ENCODE peak calls at places on chromosome 6, in six cellular contexts. Q, X, O, P, K and F are unnamed samples.

GRCh38 chr6:88166901-88167624 is 916 bp upstream of the CNR1 start:
- DNase-seq in Q (no peak), X (no peak), O (peak), P (peak), K (no peak), F (peak)

GRCh38 chr6:144343736-144344428 is 58.7 kb downstream of the UTRN start:
- DNase-seq in Q (peak), X (peak), O (no peak), P (no peak), K (no peak), F (no peak)

GRCh38 chr6:131754715-131755567 is 44.1 kb upstream of the CTAGE9 start:
- DNase-seq in Q (no peak), X (peak), O (no peak), P (no peak), K (no peak), F (no peak)

GRCh38 chr6:25023781-25024180 is 88.0 kb upstream of the RIPOR2 start:
- DNase-seq in Q (no peak), X (no peak), O (no peak), P (no peak), K (no peak), F (no peak)

GRCh38 chr6:136893187-136893586 is 28.9 kb upstream of the SLC35D3 start:
- DNase-seq in Q (no peak), X (no peak), O (no peak), P (no peak), K (no peak), F (no peak)

GRCh38 chr6:160737934-160738333 is 35.9 kb downstream of the PLG start:
- DNase-seq in Q (no peak), X (no peak), O (no peak), P (no peak), K (no peak), F (no peak)

GRCh38 chr6:90107721-90108364 is 188.8 kb downstream of the BACH2 start:
- DNase-seq in Q (no peak), X (no peak), O (peak), P (no peak), K (no peak), F (no peak)

GRCh38 chr6:57141451-57142177 is 30.5 kb upstream of the BAG2 start:
- DNase-seq in Q (no peak), X (no peak), O (no peak), P (no peak), K (no peak), F (no peak)

GRCh38 chr6:125611573-125612399 is 137.6 kb upstream of the HEY2 start:
- DNase-seq in Q (no peak), X (peak), O (peak), P (no peak), K (no peak), F (no peak)

GRCh38 chr6:13702809-13703302 is 8.8 kb downstream of the RANBP9 start:
- DNase-seq in Q (no peak), X (no peak), O (no peak), P (no peak), K (no peak), F (no peak)

GRCh38 chr6:165986647-165987482 is 180.8 kb downstream of the TBXT start:
- DNase-seq in Q (no peak), X (no peak), O (peak), P (peak), K (no peak), F (no peak)

GRCh38 chr6:14897836-14898235 is 348.0 kb upstream of the JARID2 start:
- DNase-seq in Q (no peak), X (no peak), O (no peak), P (no peak), K (no peak), F (no peak)

GRCh38 chr6:13431861-13432465 is 55.4 kb downstream of the GFOD1 start:
- DNase-seq in Q (peak), X (no peak), O (no peak), P (no peak), K (no peak), F (no peak)

GRCh38 chr6:14635195-14635594 is 517.6 kb downstream of the CD83 start:
- DNase-seq in Q (peak), X (no peak), O (no peak), P (no peak), K (no peak), F (no peak)

GRCh38 chr6:106536863-106537262 is 92.4 kb downstream of the RTN4IP1 start:
- DNase-seq in Q (no peak), X (no peak), O (no peak), P (no peak), K (no peak), F (no peak)

GRCh38 chr6:135722679-135723078 is 128.8 kb upstream of the PDE7B start:
- DNase-seq in Q (no peak), X (no peak), O (no peak), P (no peak), K (no peak), F (no peak)

GRCh38 chr6:5562277-5562676 is 301.0 kb downstream of the FARS2 start:
- DNase-seq in Q (no peak), X (no peak), O (no peak), P (no peak), K (no peak), F (no peak)

GRCh38 chr6:166616261-166617226 is 10.5 kb downstream of the RPS6KA2 start:
- DNase-seq in Q (peak), X (no peak), O (no peak), P (no peak), K (no peak), F (no peak)

GRCh38 chr6:5950448-5950847 is 56.3 kb downstream of the NRN1 start:
- DNase-seq in Q (no peak), X (peak), O (peak), P (peak), K (no peak), F (no peak)

GRCh38 chr6:147384737-147385710 is 123.5 kb upstream of the SAMD5 start:
- DNase-seq in Q (no peak), X (no peak), O (no peak), P (no peak), K (no peak), F (no peak)

GRCh38 chr6:147395158-147395557 is 113.3 kb upstream of the SAMD5 start:
- DNase-seq in Q (no peak), X (no peak), O (no peak), P (no peak), K (no peak), F (no peak)

GRCh38 chr6:147392917-147393625 is 115.4 kb upstream of the SAMD5 start:
- DNase-seq in Q (no peak), X (no peak), O (no peak), P (no peak), K (no peak), F (no peak)

GRCh38 chr6:147389463-147389862 is 119.0 kb upstream of the SAMD5 start:
- DNase-seq in Q (no peak), X (no peak), O (no peak), P (no peak), K (no peak), F (no peak)

DNA sequence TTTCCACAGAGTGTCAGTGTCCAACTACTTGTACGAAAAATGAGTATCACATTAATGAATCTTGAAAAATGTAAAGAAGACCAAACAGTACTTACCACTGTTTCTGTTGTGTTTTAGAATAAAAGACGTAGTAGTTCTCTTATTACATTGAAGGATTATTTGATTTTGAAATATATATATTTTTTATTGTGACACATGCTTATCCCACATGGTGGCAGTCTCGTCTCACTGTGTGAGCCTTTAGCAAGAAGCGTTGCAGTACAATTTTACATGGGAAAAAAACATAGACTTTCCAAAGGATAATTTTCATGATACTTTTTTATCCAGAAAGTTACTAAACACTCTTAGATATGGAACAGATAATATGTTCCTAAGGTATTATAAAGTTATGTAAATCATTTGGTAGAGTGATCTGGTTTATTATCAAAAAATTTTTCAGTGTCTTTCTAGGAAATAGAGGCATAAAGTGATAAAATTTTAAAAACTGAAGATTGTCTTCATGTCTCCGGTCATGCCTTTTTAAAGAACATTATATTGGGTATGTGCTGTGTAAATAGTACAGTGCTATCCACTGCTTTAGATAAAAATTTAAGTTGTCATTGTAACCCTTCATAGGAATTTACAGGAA is 117.5 kb upstream of the SAMD5 start:
- DNase-seq in Q (no peak), X (no peak), O (peak), P (peak), K (no peak), F (no peak)
- TF ChIP-seq CTCF in Q (no peak), X (peak), O (peak), P (peak), K (peak), F (peak)

DNA sequence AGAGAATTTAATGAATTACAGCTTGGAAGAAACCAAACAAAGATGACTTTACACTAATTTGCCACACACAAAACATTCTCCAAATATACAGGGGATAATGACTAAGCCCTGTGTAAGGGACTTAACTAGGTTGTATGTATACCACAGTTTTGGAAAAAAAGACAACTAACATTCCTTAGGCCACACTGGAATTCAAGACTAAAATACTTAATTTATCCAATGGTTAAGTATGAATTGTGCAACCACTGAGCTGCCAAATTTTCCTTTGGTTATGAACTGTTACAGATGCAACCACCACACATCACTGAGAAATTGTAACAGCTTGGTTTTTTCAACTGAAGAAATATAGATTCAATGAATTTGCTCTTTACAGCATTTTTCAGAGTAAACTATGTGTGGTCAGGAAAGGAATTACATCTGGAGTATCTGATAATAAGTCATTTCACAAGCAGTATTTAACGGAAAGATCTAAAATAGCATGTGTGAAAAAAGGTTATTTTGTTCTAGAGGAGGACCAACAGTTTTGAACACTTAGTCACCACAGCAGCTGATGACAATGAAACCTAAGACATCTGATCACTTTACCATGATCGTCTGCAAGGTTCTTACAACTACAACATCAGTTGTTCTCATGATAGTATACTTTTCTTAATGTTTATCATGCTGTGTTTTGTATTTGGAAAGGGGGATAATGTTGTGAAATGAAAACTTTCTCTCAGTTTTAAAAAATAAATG is 318.8 kb downstream of the BCKDHB start:
- DNase-seq in Q (no peak), X (no peak), O (no peak), P (no peak), K (no peak), F (no peak)
- TF ChIP-seq CTCF in Q (no peak), X (no peak), O (no peak), P (no peak), K (no peak), F (no peak)

DNA sequence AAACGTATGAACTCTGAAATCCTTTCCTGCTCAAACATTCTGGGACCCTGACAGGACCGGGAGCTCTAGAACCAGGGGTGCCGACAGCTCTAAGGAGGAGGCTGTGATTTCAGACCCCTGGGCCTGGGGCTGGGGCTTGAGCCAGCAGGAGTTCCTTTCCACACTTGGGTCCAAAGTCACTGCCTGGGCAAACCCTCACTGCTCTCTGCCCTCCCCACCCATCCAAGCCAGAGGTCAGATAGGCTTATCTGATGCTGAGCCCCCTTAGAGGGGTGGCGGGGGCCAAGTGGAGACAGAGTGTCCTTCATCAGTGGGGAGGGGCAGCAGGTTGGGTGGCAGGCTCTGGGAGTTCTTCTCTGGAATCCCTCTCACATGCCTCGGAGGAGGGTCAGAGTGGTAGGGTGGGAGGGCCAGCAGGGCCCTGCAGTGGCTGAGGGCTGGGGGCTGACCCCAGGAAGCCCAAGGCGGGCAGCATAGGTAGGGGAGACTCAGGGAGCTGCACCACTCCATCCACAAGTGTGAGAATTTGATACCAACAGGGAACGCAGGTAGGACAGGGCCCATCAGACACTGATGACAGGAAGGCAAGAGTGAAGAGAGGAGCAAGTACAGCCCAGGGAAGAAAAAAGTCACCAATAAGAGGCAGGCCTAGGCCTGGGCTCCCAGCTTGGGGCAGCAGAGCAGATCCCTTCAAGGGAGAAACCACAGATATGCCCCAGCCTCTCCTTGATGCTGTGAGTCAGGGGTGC is 121.0 kb downstream of the MRPL14 start:
- DNase-seq in Q (no peak), X (no peak), O (no peak), P (peak), K (no peak), F (no peak)
- TF ChIP-seq CTCF in Q (no peak), X (no peak), O (no peak), P (no peak), K (no peak), F (no peak)

GRCh38 chr6:31058128-31058894 is 48.0 kb downstream of the MUC22 start:
- DNase-seq in Q (no peak), X (no peak), O (peak), P (peak), K (no peak), F (no peak)
- TF ChIP-seq CTCF in Q (peak), X (peak), O (peak), P (peak), K (peak), F (peak)

GRCh38 chr6:38337819-38338465 is 301.8 kb downstream of the BTBD9 start:
- DNase-seq in Q (no peak), X (no peak), O (no peak), P (no peak), K (no peak), F (no peak)
- TF ChIP-seq CTCF in Q (no peak), X (no peak), O (no peak), P (peak), K (no peak), F (no peak)

GRCh38 chr6:3311798-3312197 is 53.1 kb downstream of the PSMG4 start:
- DNase-seq in Q (no peak), X (no peak), O (no peak), P (no peak), K (no peak), F (no peak)
- TF ChIP-seq CTCF in Q (no peak), X (no peak), O (no peak), P (no peak), K (no peak), F (no peak)